ENCODE peak calls at places on chromosomes 5 and 9, in four cellular contexts. D is neural crest cell, H is bronchial epithelial cell, Z is HCT116. I is an unnamed sample.

GRCh38 chr9:121268598-121269029 is 652 bp downstream of the GSN start:
- DNase-seq in D (no peak), H (peak), Z (no peak), I (no peak)

GRCh38 chr9:124343533-124344290 is 71.5 kb downstream of the PSMB7 start:
- DNase-seq in D (no peak), H (no peak), Z (no peak), I (no peak)

GRCh38 chr9:128150594-128151342 is 1.5 kb downstream of the LCN2 start:
- DNase-seq in D (no peak), H (no peak), Z (peak), I (no peak)

GRCh38 chr5:16417392-16418074 is 48.1 kb downstream of the ZNF622 start:
- DNase-seq in D (no peak), H (no peak), Z (no peak), I (no peak)

GRCh38 chr5:34686762-34687268 is 30.7 kb downstream of the RAI14 start:
- DNase-seq in D (no peak), H (peak), Z (peak), I (peak)

GRCh38 chr9:112273826-112274225 is 59.6 kb downstream of the PTBP3 start:
- DNase-seq in D (no peak), H (no peak), Z (no peak), I (no peak)

GRCh38 chr5:109924708-109925107 is 235.0 kb downstream of the MAN2A1 start:
- DNase-seq in D (no peak), H (no peak), Z (no peak), I (no peak)

GRCh38 chr9:9998491-9999287 is 614.1 kb downstream of the PTPRD start:
- DNase-seq in D (no peak), H (peak), Z (no peak), I (peak)

GRCh38 chr5:138065102-138065501 is 18.7 kb upstream of the WNT8A start:
- DNase-seq in D (no peak), H (no peak), Z (no peak), I (no peak)
- TF ChIP-seq CTCF in D (peak), H (peak), Z (peak), I (peak)

DNA sequence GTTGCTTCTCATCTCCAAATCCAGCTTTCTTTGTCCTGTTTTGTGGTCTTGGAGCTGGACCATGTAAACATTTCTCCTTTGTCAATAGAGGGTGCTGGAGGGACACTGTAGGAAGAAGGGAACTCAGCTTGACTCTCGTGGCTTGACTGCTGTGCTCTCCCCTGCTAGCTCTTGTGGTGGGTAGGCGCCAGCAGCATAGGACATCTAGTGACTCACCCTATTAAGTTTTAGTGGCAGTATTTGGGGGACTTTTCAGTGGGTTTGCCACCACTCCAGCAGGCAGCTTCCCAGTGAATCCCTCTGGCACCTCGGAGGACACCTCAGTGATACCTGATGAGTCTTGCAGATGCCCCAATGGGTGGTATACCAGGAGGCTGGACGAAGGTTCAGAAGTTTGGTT is 97.8 kb downstream of the TSSK1B start:
- DNase-seq in D (no peak), H (peak), Z (peak), I (peak)
- TF ChIP-seq CTCF in D (peak), H (peak), Z (peak), I (peak)

GRCh38 chr5:116272281-116272941 is 187.6 kb downstream of the COMMD10 start:
- DNase-seq in D (no peak), H (no peak), Z (no peak), I (peak)

GRCh38 chr5:116274251-116274650 is 189.4 kb downstream of the COMMD10 start:
- DNase-seq in D (no peak), H (no peak), Z (no peak), I (no peak)

GRCh38 chr5:116275282-116275681 is 190.5 kb downstream of the COMMD10 start:
- DNase-seq in D (no peak), H (no peak), Z (no peak), I (no peak)

GRCh38 chr5:116271432-116271831 is 186.6 kb downstream of the COMMD10 start:
- DNase-seq in D (no peak), H (peak), Z (no peak), I (no peak)

DNA sequence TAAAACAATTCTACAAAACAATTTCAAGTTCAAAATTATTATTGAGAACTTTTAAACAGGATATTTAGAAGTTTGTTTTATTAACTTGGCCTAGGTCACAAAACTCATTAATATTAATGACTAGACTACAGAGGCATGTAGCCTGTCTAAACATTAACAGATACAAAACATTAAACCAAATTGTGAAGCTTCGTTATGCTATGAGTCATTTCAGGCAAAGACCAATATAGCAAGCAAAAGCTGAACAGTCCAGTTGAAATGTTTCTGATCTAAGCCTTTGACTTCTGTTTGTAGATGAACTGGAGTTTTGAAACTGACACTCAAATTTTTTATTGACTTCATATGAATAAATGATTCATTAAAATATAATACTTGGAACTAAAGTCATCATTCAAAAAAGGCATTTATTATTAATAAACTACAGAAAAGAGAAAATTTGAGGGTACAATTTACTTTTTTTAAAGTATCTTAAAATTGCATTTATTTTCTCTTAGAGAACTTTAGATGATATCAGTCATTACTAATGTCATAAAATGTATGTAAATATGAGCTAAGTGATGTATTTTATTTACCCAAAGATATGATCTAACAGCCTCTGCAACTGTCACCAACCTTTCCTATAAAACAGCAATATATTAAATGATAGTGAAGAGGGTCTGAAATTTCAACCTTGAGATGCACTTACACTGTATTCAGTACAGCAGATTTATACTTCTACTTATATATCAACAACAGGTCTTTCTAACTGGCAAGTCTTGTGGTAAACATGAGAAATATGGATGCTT is 188.8 kb downstream of the COMMD10 start:
- DNase-seq in D (no peak), H (no peak), Z (no peak), I (no peak)
- TF ChIP-seq CTCF in D (no peak), H (no peak), Z (no peak), I (no peak)

DNA sequence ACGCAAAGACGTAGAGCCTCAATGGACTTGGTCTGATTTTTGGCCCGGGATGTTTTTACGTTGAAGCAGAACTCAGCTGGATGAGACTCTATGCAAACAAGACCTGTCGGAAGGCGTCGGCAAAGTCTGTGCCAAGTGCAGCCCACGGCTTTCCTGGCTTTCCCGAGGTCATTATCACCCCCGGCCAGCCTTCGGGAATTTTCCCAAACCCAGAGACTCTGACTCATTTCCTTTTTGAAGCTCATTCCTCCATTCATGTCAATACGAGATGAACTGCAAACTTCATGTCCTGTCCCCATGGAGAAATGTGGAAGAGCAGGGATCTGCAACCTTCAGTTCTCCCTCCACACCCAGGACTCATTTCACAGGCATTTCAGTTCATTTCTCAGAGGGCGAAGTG is 95.3 kb downstream of the IRX2 start:
- DNase-seq in D (no peak), H (peak), Z (no peak), I (peak)
- TF ChIP-seq CTCF in D (no peak), H (no peak), Z (no peak), I (no peak)

GRCh38 chr5:133112026-133112660 is 60.3 kb downstream of the HSPA4 start:
- DNase-seq in D (no peak), H (no peak), Z (no peak), I (no peak)

GRCh38 chr5:133114933-133115310 is 63.1 kb downstream of the HSPA4 start:
- DNase-seq in D (no peak), H (no peak), Z (no peak), I (no peak)

GRCh38 chr5:133116601-133117000 is 64.8 kb downstream of the HSPA4 start:
- DNase-seq in D (no peak), H (no peak), Z (no peak), I (no peak)

GRCh38 chr5:133113331-133114061 is 61.7 kb downstream of the HSPA4 start:
- DNase-seq in D (no peak), H (peak), Z (no peak), I (peak)

GRCh38 chr5:133114166-133114932 is 62.5 kb downstream of the HSPA4 start:
- DNase-seq in D (no peak), H (no peak), Z (no peak), I (no peak)
- TF ChIP-seq CTCF in D (no peak), H (no peak), Z (no peak), I (no peak)

DNA sequence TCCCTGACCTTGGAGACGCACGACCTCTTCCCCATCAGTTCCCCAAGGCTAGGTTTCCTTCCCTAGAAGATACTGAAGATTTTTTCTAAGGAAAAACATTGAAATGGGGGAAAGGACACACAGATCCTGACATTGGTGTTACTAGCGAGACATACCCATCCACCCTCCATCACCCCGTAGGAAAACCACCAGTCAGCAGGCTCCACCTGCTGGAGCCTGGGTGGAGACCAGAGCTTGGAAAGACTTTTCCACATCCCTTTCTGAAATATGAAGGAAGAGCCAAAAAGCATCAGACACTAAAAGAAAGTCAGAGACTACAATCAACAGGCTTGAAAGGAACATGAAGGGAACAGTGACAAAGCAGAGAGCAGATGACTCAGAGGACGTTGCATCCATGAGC is 638.0 kb downstream of the IRX1 start:
- DNase-seq in D (no peak), H (no peak), Z (no peak), I (no peak)
- TF ChIP-seq CTCF in D (no peak), H (no peak), Z (no peak), I (peak)

DNA sequence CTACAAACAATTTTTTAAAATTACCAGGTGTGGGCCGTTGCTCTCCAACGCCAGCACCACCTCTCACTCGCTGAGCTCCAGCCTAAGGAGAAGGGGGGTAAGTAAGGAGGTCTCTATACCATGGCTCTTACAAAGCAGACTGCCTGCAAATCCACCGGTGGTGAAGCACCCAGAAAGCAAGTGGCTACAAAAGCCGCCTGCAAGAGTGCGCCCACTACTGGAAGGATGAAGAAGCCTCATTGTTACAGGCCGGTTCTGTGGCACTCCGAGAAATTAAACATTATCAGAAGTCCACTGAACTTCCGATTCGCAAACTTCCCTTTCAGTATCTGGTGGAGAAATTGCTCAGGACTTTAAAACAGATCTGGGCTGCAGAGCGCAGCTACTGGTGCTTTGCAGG is 46.0 kb downstream of the CDO1 start:
- DNase-seq in D (no peak), H (peak), Z (peak), I (no peak)
- TF ChIP-seq CTCF in D (peak), H (peak), Z (peak), I (no peak)

I was measured in MCF 10A.